ENCODE peak calls at places on chromosomes 11 and 22, in eight cellular contexts. A is GDM1, E is NCI-H2081, J is WTC11, Y is NCI-H1092 treated with DMSO at 0.1 percent for 48 hours, T is adrenal gland, R is T-helper 9 cell, L is endodermal cell. D is an unnamed sample.

GRCh38 chr11:58024601-58025091 is 965 bp downstream of the OR9Q1 start:
- DNase-seq in A (no peak), E (no peak), J (no peak), Y (peak), T (peak), R (no peak), L (no peak), D (no peak)

GRCh38 chr22:40418366-40419201 is 48.2 kb downstream of the SGSM3 start:
- DNase-seq in A (no peak), E (no peak), J (no peak), Y (peak), T (no peak), R (no peak), L (no peak), D (peak)

GRCh38 chr11:128448487-128448886 is 138.9 kb downstream of the ETS1 start:
- DNase-seq in A (no peak), E (no peak), J (no peak), Y (no peak), T (no peak), R (no peak), L (peak), D (no peak)

GRCh38 chr22:50171319-50171964 is 911 bp downstream of the PANX2 start:
- DNase-seq in A (no peak), E (no peak), J (no peak), Y (no peak), T (no peak), R (no peak), L (no peak), D (no peak)

GRCh38 chr22:20526628-20527355 is 19.4 kb downstream of the MED15 start:
- DNase-seq in A (no peak), E (no peak), J (no peak), Y (no peak), T (no peak), R (no peak), L (no peak), D (no peak)

GRCh38 chr22:36156515-36157419 is 3.8 kb downstream of the APOL3 start:
- DNase-seq in A (peak), E (no peak), J (peak), Y (no peak), T (peak), R (peak), L (peak), D (no peak)

GRCh38 chr11:121521145-121522042 is 68.6 kb upstream of the SORL1-AS1 start:
- DNase-seq in A (no peak), E (no peak), J (no peak), Y (no peak), T (no peak), R (no peak), L (no peak), D (no peak)

GRCh38 chr11:120346233-120346632 is 10.0 kb downstream of the ARHGEF12 start:
- DNase-seq in A (no peak), E (no peak), J (no peak), Y (no peak), T (no peak), R (no peak), L (no peak), D (no peak)

GRCh38 chr11:46504817-46505613 is 88.8 kb downstream of the AMBRA1 start:
- DNase-seq in A (no peak), E (no peak), J (no peak), Y (no peak), T (no peak), R (no peak), L (no peak), D (no peak)

GRCh38 chr11:93501856-93502255 is 41.3 kb downstream of the SMCO4 start:
- DNase-seq in A (no peak), E (no peak), J (no peak), Y (no peak), T (no peak), R (no peak), L (no peak), D (no peak)

GRCh38 chr11:65366340-65366773 is 11.8 kb downstream of the TIGD3 start:
- DNase-seq in A (peak), E (peak), J (no peak), Y (peak), T (no peak), R (no peak), L (peak), D (peak)

GRCh38 chr22:22698263-22698750 is 53.9 kb downstream of the GGTLC2 start:
- DNase-seq in A (no peak), E (no peak), J (no peak), Y (no peak), T (no peak), R (no peak), L (no peak), D (no peak)

GRCh38 chr11:30914143-30914762 is 328.1 kb upstream of the MPPED2 start:
- DNase-seq in A (no peak), E (peak), J (peak), Y (peak), T (peak), R (no peak), L (peak), D (no peak)

GRCh38 chr11:128621491-128622136 is 34.3 kb upstream of the ETS1 start:
- DNase-seq in A (no peak), E (no peak), J (no peak), Y (no peak), T (no peak), R (no peak), L (peak), D (no peak)

GRCh38 chr11:63805844-63806415 is 7.3 kb upstream of the SPINDOC start:
- DNase-seq in A (no peak), E (no peak), J (no peak), Y (no peak), T (peak), R (no peak), L (no peak), D (no peak)

D was measured in SHP77 treated with DMSO at 0.1 percent for 48 hours.